ENCODE peak calls at places on chromosome 1, in seven cellular contexts. G, D, Q, E, K, J and O are unnamed samples.

GRCh38 chr1:25548601-25549000 is 5.2 kb downstream of the LDLRAP1 start:
- DNase-seq in E (no peak), D (no peak), K (no peak), G (no peak), Q (no peak), J (no peak), O (no peak)

GRCh38 chr1:40352126-40352525 is 21.4 kb upstream of the SMAP2 start:
- DNase-seq in E (no peak), J (no peak), Q (no peak), D (no peak), G (no peak), K (no peak), O (no peak)

GRCh38 chr1:56295949-56296929 is 283.1 kb downstream of the PLPP3 start:
- DNase-seq in Q (no peak), D (no peak), E (no peak), J (no peak), K (no peak), G (no peak), O (no peak)

GRCh38 chr1:8211620-8212442 is 106.1 kb upstream of the SLC45A1 start:
- DNase-seq in K (peak; percentile 68), D (no peak), G (no peak), E (peak; percentile 97), J (no peak), Q (peak; percentile 37), O (no peak)

GRCh38 chr1:154006136-154006535 is 15.6 kb downstream of the RPS27 start:
- DNase-seq in D (no peak), G (no peak), J (no peak), K (no peak), E (peak; percentile 46), Q (no peak), O (no peak)

GRCh38 chr1:31593770-31594632 is 17.7 kb downstream of the TINAGL1 start:
- DNase-seq in Q (peak; percentile 90), D (peak; percentile 87), K (peak; percentile 62), J (peak; percentile 18), E (peak; percentile 52), G (peak; percentile 66), O (peak; percentile 73)

GRCh38 chr1:20375563-20375962 is 84.9 kb downstream of the VWA5B1 start:
- DNase-seq in D (no peak), J (no peak), G (no peak), K (no peak), E (peak; percentile 30), Q (no peak), O (no peak)

GRCh38 chr1:9413877-9414213 is 121.2 kb downstream of the SPSB1 start:
- DNase-seq in D (no peak), Q (no peak), G (no peak), E (peak; percentile 99), J (no peak), K (peak; percentile 33), O (no peak)

GRCh38 chr1:206752481-206752880 is 18.1 kb upstream of the IL19 start:
- DNase-seq in G (no peak), K (no peak), J (no peak), E (no peak), Q (no peak), D (no peak), O (no peak)

GRCh38 chr1:21251773-21252471 is 38.3 kb downstream of the ECE1 start:
- DNase-seq in G (no peak), K (peak; percentile 41), E (peak; percentile 94), J (peak; percentile 26), Q (peak; percentile 80), D (peak; percentile 70), O (no peak)

GRCh38 chr1:184260382-184260781 is 126.4 kb upstream of the C1orf21 start:
- DNase-seq in E (peak; percentile 65), J (no peak), G (no peak), Q (no peak), D (no peak), K (peak; percentile 74), O (no peak)

GRCh38 chr1:3850857-3851256 is 6.2 kb downstream of the CEP104 start:
- DNase-seq in K (no peak), G (no peak), D (no peak), Q (no peak), J (no peak), E (no peak), O (no peak)

GRCh38 chr1:111269820-111270406 is 20.7 kb upstream of the CHIA start:
- DNase-seq in D (no peak), J (no peak), E (no peak), G (no peak), K (no peak), Q (no peak), O (no peak)

GRCh38 chr1:179337942-179338560 is 27.7 kb upstream of the AXDND1 start:
- DNase-seq in Q (no peak), E (no peak), D (no peak), K (no peak), J (no peak), G (no peak), O (no peak)

GRCh38 chr1:98046031-98046641 is 125.3 kb upstream of the DPYD start:
- DNase-seq in Q (no peak), E (peak; percentile 67), J (no peak), K (no peak), G (peak; percentile 35), D (peak; percentile 63), O (no peak)

GRCh38 chr1:54697896-54698295 is 17.8 kb upstream of the TTC4 start:
- DNase-seq in K (no peak), G (no peak), E (no peak), Q (no peak), J (no peak), D (peak; percentile 31), O (no peak)

GRCh38 chr1:227532019-227532619 is 31.2 kb upstream of the ZNF678 start:
- DNase-seq in G (no peak), D (no peak), Q (no peak), E (no peak), J (no peak), K (no peak), O (no peak)

GRCh38 chr1:169295846-169296245 is 71.8 kb downstream of the NME7 start:
- DNase-seq in J (no peak), Q (no peak), E (no peak), D (no peak), G (no peak), K (no peak), O (no peak)

GRCh38 chr1:156525856-156526479 is 25.4 kb upstream of the MEF2D start:
- DNase-seq in K (no peak), E (no peak), G (no peak), Q (no peak), D (no peak), J (no peak), O (no peak)

GRCh38 chr1:171142081-171142450 is 43.0 kb upstream of the FMO2 start:
- DNase-seq in D (no peak), K (no peak), G (no peak), J (no peak), Q (no peak), E (peak; percentile 95), O (no peak)

GRCh38 chr1:11862890-11863289 is 4.1 kb upstream of the NPPB start:
- DNase-seq in E (no peak), J (no peak), K (peak; percentile 33), D (no peak), G (no peak), Q (no peak), O (no peak)